ENCODE peak calls at places on chromosomes 2 and 18, in eight cellular contexts. D, M, K, I, V, X, Y and B are unnamed samples.

GRCh38 chr2:171595896-171596295 is 73.6 kb downstream of the CYBRD1 start:
- DNase-seq in M (no peak), I (peak; percentile 95), K (no peak), X (peak; percentile 91), D (no peak), V (no peak), Y (no peak), B (peak; percentile 56)

GRCh38 chr2:75309596-75310290 is 110.4 kb upstream of the TACR1 start:
- DNase-seq in D (no peak), V (no peak), I (peak; percentile 42), M (no peak), K (no peak), X (peak; percentile 45), Y (no peak), B (peak; percentile 9)

GRCh38 chr18:79943608-79944125 is 7.8 kb downstream of the SLC66A2 start:
- DNase-seq in X (no peak), D (no peak), K (no peak), V (peak; percentile 60), Y (peak; percentile 62), M (peak; percentile 65), I (no peak), B (no peak)

GRCh38 chr18:67010916-67011315 is 407.0 kb upstream of the CDH19 start:
- DNase-seq in D (no peak), Y (no peak), K (no peak), I (no peak), V (no peak), X (peak; percentile 92), M (no peak), B (no peak)

GRCh38 chr2:85324639-85325465 is 2.9 kb downstream of the TGOLN2 start:
- DNase-seq in Y (no peak), K (no peak), V (no peak), X (peak; percentile 55), D (no peak), M (no peak), I (peak; percentile 35), B (no peak)

GRCh38 chr2:8514748-8515389 is 167.0 kb upstream of the ID2 start:
- DNase-seq in K (no peak), D (no peak), I (no peak), X (no peak), V (no peak), Y (no peak), M (no peak), B (no peak)

GRCh38 chr18:3451166-3451988 is 1.4 kb downstream of the TGIF1 start:
- DNase-seq in D (peak; percentile 95), K (peak; percentile 94), M (peak; percentile 98), X (peak; percentile 69), V (peak; percentile 96), Y (peak; percentile 98), I (peak; percentile 89), B (peak; percentile 69)

GRCh38 chr2:142756430-142756829 is 121.0 kb upstream of the KYNU start:
- DNase-seq in D (no peak), V (no peak), I (peak; percentile 78), M (no peak), X (peak; percentile 91), Y (no peak), K (no peak), B (no peak)

GRCh38 chr2:148967484-148967883 is 71.0 kb upstream of the LYPD6B start:
- DNase-seq in D (no peak), I (peak; percentile 5), M (no peak), K (no peak), X (no peak), V (no peak), Y (no peak), B (no peak)

GRCh38 chr2:86396304-86396785 is 44.8 kb upstream of the KDM3A start:
- DNase-seq in D (peak; percentile 25), X (peak; percentile 57), V (no peak), I (peak; percentile 20), Y (no peak), M (peak; percentile 64), K (peak; percentile 19), B (no peak)

GRCh38 chr2:59342166-59342565 is 1101.0 kb upstream of the FANCL start:
- DNase-seq in Y (no peak), D (no peak), X (no peak), V (no peak), M (no peak), I (no peak), K (no peak), B (no peak)

GRCh38 chr2:158378926-158379325 is 77.6 kb downstream of the CCDC148 start:
- DNase-seq in I (no peak), M (no peak), D (no peak), Y (no peak), K (no peak), X (no peak), V (no peak), B (peak; percentile 75)

GRCh38 chr2:138504092-138504491 is 2.5 kb downstream of the SPOPL start:
- DNase-seq in I (no peak), Y (no peak), D (no peak), M (no peak), X (no peak), K (no peak), V (no peak), B (no peak)

GRCh38 chr18:9120796-9121195 is 15.8 kb upstream of the ANKRD12 start:
- DNase-seq in Y (no peak), X (no peak), D (no peak), M (no peak), I (no peak), V (no peak), K (no peak), B (no peak)

GRCh38 chr2:124180635-124181034 is 155.5 kb downstream of the CNTNAP5 start:
- DNase-seq in X (no peak), D (no peak), V (no peak), K (no peak), M (no peak), I (no peak), Y (no peak), B (no peak)
- H3K36me3 ChIP-seq in X (no peaks in the 10 kb centered on the region), D (no peaks in the 10 kb centered on the region), V (no peaks in the 10 kb centered on the region), K (no peaks in the 10 kb centered on the region), M (no peaks in the 10 kb centered on the region), I (no peaks in the 10 kb centered on the region), Y (no peaks in the 10 kb centered on the region), B (no peaks in the 10 kb centered on the region)

DNA sequence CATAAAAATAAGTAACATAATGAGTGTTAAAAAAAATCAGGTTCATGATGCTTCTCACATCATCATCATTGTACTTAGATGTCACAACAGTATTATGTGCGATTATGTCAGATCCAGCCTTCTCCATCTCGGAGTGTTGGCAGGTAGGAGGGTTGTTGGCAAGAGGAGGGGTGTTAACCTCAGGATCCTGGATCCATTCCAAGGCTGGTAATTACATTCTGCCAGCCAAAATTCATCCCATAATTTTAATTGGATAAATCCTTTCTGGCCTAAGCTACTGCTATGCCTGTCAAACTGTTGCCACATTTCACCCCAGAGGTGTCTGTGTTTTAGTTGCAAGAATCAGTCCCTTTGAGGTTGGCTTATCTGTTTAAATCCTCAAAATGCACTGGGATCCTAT is 894 bp upstream of the FTCDNL1 start:
- DNase-seq in M (no peak), V (no peak), I (no peak), X (no peak), Y (no peak), K (no peak), D (no peak), B (no peak)
- H3K4me3 ChIP-seq in M (no peak overlapping the region), V (no peak overlapping the region), I (no peak overlapping the region), X (no peak overlapping the region), Y (no peak overlapping the region), K (no peak overlapping the region), D (no peak overlapping the region), B (no peak overlapping the region)

GRCh38 chr18:69365658-69366057 is 35.0 kb upstream of the DOK6 start:
- DNase-seq in V (no peak), X (no peak), I (no peak), M (no peak), Y (no peak), K (no peak), D (no peak), B (no peak)
- TF ChIP-seq CTCF in V (no peak), X (no peak), I (no peak), M (no peak), Y (no peak), K (no peak), D (no peak), B (no peak)

GRCh38 chr2:15507061-15507460 is 54.1 kb downstream of the NBAS start:
- DNase-seq in M (no peak), I (no peak), K (no peak), X (no peak), Y (no peak), V (no peak), D (no peak), B (no peak)

GRCh38 chr2:15506231-15506819 is 54.8 kb downstream of the NBAS start:
- DNase-seq in Y (no peak), I (peak; percentile 50), V (no peak), X (peak; percentile 10), D (no peak), K (no peak), M (no peak), B (no peak)

GRCh38 chr2:15511686-15512085 is 49.4 kb downstream of the NBAS start:
- DNase-seq in V (no peak), I (no peak), X (no peak), M (no peak), Y (no peak), K (no peak), D (no peak), B (no peak)

GRCh38 chr2:15510131-15510530 is 51.0 kb downstream of the NBAS start:
- DNase-seq in X (no peak), M (no peak), V (no peak), K (no peak), D (no peak), Y (no peak), I (no peak), B (no peak)

DNA sequence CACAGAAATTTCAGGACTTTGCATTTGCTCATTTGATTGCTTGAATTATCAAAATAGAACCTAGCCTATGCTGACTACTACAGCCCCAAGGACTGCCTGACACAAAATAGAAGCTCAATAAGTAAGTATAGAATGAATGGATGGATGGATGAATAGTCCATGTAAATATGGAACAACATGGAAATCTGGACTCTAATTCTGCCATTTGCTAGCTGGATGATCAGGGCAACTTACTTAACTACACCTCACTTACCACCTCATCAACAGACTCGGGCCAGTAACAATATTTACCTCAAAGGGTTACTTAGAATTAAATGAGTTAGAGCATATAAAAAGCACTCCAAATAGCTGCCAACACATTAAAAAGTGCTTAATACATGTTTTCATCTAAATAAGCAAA is 50.6 kb downstream of the NBAS start:
- DNase-seq in X (no peak), V (no peak), I (no peak), K (no peak), Y (no peak), M (no peak), D (no peak), B (no peak)
- H3K36me3 ChIP-seq in X (no peaks in the 10 kb centered on the region), V (peaks cover 44% of the 10 kb centered on the region), I (peaks cover 9% of the 10 kb centered on the region), K (no peaks in the 10 kb centered on the region), Y (peaks cover 32% of the 10 kb centered on the region), M (peaks cover 28% of the 10 kb centered on the region), D (peaks cover 62% of the 10 kb centered on the region), B (peaks cover 4% of the 10 kb centered on the region)

GRCh38 chr2:54927751-54928615 is 122.3 kb downstream of the RTN4 start:
- DNase-seq in Y (no peak), X (no peak), V (no peak), K (no peak), M (no peak), I (no peak), D (no peak), B (no peak)
- H3K4me3 ChIP-seq in Y (no peak overlapping the region), X (no peak overlapping the region), V (no peak overlapping the region), K (no peak overlapping the region), M (no peak overlapping the region), I (no peak overlapping the region), D (peak overlapping the region; percentile 41), B (no peak overlapping the region)